ENCODE peak calls at places on chromosomes 3 and 15, in four cellular contexts. One of them, this sample, is unnamed.

GRCh38 chr15:91302588-91303439 is 202.8 kb downstream of the SV2B start:
- DNase-seq in suprapubic skin: no peak
- DNase-seq in kidney: no peak
- DNase-seq in sigmoid colon: no peak
- DNase-seq in this sample: peak; percentile 24

GRCh38 chr3:143286392-143287010 is 166.9 kb downstream of the CHST2 start:
- DNase-seq in suprapubic skin: no peak
- DNase-seq in kidney: no peak
- DNase-seq in sigmoid colon: no peak
- DNase-seq in this sample: no peak

GRCh38 chr3:73031573-73032103 is 29.8 kb upstream of the EBLN2 start:
- DNase-seq in suprapubic skin: no peak
- DNase-seq in kidney: no peak
- DNase-seq in sigmoid colon: no peak
- DNase-seq in this sample: no peak

GRCh38 chr3:79515072-79515471 is 252.7 kb downstream of the ROBO1 start:
- DNase-seq in suprapubic skin: no peak
- DNase-seq in kidney: no peak
- DNase-seq in sigmoid colon: no peak
- DNase-seq in this sample: no peak

GRCh38 chr3:151009981-151010380 is 37.5 kb upstream of the CLRN1 start:
- DNase-seq in suprapubic skin: no peak
- DNase-seq in kidney: no peak
- DNase-seq in sigmoid colon: no peak
- DNase-seq in this sample: no peak

GRCh38 chr15:80582816-80583423 is 112.2 kb upstream of the ABHD17C start:
- DNase-seq in suprapubic skin: peak; percentile 65
- DNase-seq in kidney: peak; percentile 32
- DNase-seq in sigmoid colon: peak; percentile 56
- DNase-seq in this sample: no peak

GRCh38 chr15:85499498-85499897 is 119.1 kb downstream of the AKAP13 start:
- DNase-seq in suprapubic skin: no peak
- DNase-seq in kidney: no peak
- DNase-seq in sigmoid colon: no peak
- DNase-seq in this sample: no peak

GRCh38 chr15:31108836-31109235 is 7.3 kb upstream of the TRPM1 start:
- DNase-seq in suprapubic skin: no peak
- DNase-seq in kidney: no peak
- DNase-seq in sigmoid colon: no peak
- DNase-seq in this sample: no peak

GRCh38 chr3:182027366-182027765 is 315.6 kb downstream of the SOX2 start:
- DNase-seq in suprapubic skin: no peak
- DNase-seq in kidney: no peak
- DNase-seq in sigmoid colon: no peak
- DNase-seq in this sample: no peak

GRCh38 chr15:90212221-90213079 is 11.3 kb downstream of the SEMA4B start:
- DNase-seq in suprapubic skin: no peak
- DNase-seq in kidney: peak; percentile 82
- DNase-seq in sigmoid colon: no peak
- DNase-seq in this sample: no peak

GRCh38 chr3:30471076-30471475 is 135.3 kb upstream of the TGFBR2 start:
- DNase-seq in suprapubic skin: no peak
- DNase-seq in kidney: no peak
- DNase-seq in sigmoid colon: no peak
- DNase-seq in this sample: no peak

GRCh38 chr3:59436164-59436958 is 386.5 kb upstream of the CFAP20DC start:
- DNase-seq in suprapubic skin: no peak
- DNase-seq in kidney: no peak
- DNase-seq in sigmoid colon: no peak
- DNase-seq in this sample: no peak

GRCh38 chr3:146262711-146263110 is 11.8 kb upstream of the PLSCR4 start:
- DNase-seq in suprapubic skin: no peak
- DNase-seq in kidney: no peak
- DNase-seq in sigmoid colon: no peak
- DNase-seq in this sample: no peak

GRCh38 chr3:107927361-107928083 is 163.3 kb downstream of the CD47 start:
- DNase-seq in suprapubic skin: peak; percentile 83
- DNase-seq in kidney: peak; percentile 87
- DNase-seq in sigmoid colon: peak; percentile 75
- DNase-seq in this sample: peak; percentile 43

GRCh38 chr3:32502089-32502943 is at the start of gene CMTM6:
- DNase-seq in suprapubic skin: peak; percentile 87
- DNase-seq in kidney: peak; percentile 94
- DNase-seq in sigmoid colon: peak; percentile 91
- DNase-seq in this sample: peak; percentile 15

GRCh38 chr15:72890043-72890442 is 106.5 kb upstream of the ADPGK start:
- DNase-seq in suprapubic skin: no peak
- DNase-seq in kidney: no peak
- DNase-seq in sigmoid colon: no peak
- DNase-seq in this sample: no peak

GRCh38 chr3:168467085-168467714 is 371.5 kb upstream of the GOLIM4 start:
- DNase-seq in suprapubic skin: no peak
- DNase-seq in kidney: no peak
- DNase-seq in sigmoid colon: no peak
- DNase-seq in this sample: peak; percentile 2

GRCh38 chr3:158802399-158803023 is 657 bp downstream of the MFSD1 start:
- DNase-seq in suprapubic skin: no peak
- DNase-seq in kidney: no peak
- DNase-seq in sigmoid colon: no peak
- DNase-seq in this sample: no peak

GRCh38 chr3:124142389-124142970 is 150.6 kb upstream of the ROPN1 start:
- DNase-seq in suprapubic skin: no peak
- DNase-seq in kidney: no peak
- DNase-seq in sigmoid colon: no peak
- DNase-seq in this sample: no peak

GRCh38 chr15:68817304-68818087 is 3.2 kb downstream of the ANP32A start:
- DNase-seq in suprapubic skin: no peak
- DNase-seq in kidney: peak; percentile 89
- DNase-seq in sigmoid colon: peak; percentile 84
- DNase-seq in this sample: no peak

GRCh38 chr3:31077021-31077601 is 182.7 kb upstream of the GADL1 start:
- DNase-seq in suprapubic skin: no peak
- DNase-seq in kidney: no peak
- DNase-seq in sigmoid colon: no peak
- DNase-seq in this sample: peak; percentile 86

GRCh38 chr3:125140011-125140813 is 72.3 kb downstream of the SLC12A8 start:
- DNase-seq in suprapubic skin: no peak
- DNase-seq in kidney: no peak
- DNase-seq in sigmoid colon: no peak
- DNase-seq in this sample: no peak

GRCh38 chr15:63504247-63504978 is at the start of gene USP3:
- DNase-seq in suprapubic skin: peak; percentile 96
- DNase-seq in kidney: peak; percentile 98
- DNase-seq in sigmoid colon: peak; percentile 98
- DNase-seq in this sample: peak; percentile 81
- TF ChIP-seq CTCF in suprapubic skin: no peak
- TF ChIP-seq CTCF in kidney: peak; percentile 25
- TF ChIP-seq CTCF in sigmoid colon: no peak
- TF ChIP-seq CTCF in this sample: no peak

DNA sequence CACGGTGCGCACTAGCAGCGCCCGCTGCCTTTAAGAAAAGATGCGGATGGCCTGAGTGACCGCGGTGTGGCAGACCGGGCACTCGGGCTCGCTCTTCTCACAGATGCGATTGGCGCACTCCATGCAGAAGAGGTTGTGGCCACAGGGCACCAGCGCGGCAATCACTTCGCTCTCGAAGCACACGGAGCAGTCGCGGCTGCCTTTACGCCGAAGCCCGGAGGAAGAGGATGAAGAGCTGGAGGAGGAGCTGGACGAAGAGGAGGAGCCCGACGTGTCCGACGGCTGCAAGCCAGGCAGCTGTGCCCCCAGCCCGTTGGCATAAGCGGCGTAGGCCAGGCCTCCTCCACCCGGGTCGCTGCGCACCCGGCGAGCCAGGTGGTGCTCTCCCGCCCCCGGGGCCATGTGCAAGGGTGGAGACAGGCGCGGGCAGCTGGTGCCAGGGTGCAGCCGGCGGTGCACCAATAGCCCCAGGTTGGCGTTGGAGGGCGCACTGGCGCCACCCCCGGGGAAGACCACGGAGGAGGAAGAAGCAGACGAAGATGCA is 2.6 kb downstream of the MEX3B start:
- DNase-seq in suprapubic skin: no peak
- DNase-seq in kidney: peak; percentile 72
- DNase-seq in sigmoid colon: peak; percentile 66
- DNase-seq in this sample: no peak
- H3K4me3 ChIP-seq in suprapubic skin: peak overlapping the region; percentile 83
- H3K4me3 ChIP-seq in kidney: no peak overlapping the region
- H3K4me3 ChIP-seq in sigmoid colon: peak overlapping the region; percentile 73
- H3K4me3 ChIP-seq in this sample: peak overlapping the region; percentile 82

GRCh38 chr3:76651784-76652183 is 388.1 kb upstream of the ROBO2 start:
- DNase-seq in suprapubic skin: no peak
- DNase-seq in kidney: no peak
- DNase-seq in sigmoid colon: no peak
- DNase-seq in this sample: no peak
- TF ChIP-seq CTCF in suprapubic skin: no peak
- TF ChIP-seq CTCF in kidney: no peak
- TF ChIP-seq CTCF in sigmoid colon: no peak
- TF ChIP-seq CTCF in this sample: no peak

GRCh38 chr15:82648257-82649103 is 1.3 kb upstream of the CPEB1 start:
- DNase-seq in suprapubic skin: no peak
- DNase-seq in kidney: no peak
- DNase-seq in sigmoid colon: no peak
- DNase-seq in this sample: no peak
- H3K4me3 ChIP-seq in suprapubic skin: peak overlapping the region; percentile 61
- H3K4me3 ChIP-seq in kidney: peak overlapping the region; percentile 32
- H3K4me3 ChIP-seq in sigmoid colon: peak overlapping the region; percentile 30
- H3K4me3 ChIP-seq in this sample: peak overlapping the region; percentile 23

DNA sequence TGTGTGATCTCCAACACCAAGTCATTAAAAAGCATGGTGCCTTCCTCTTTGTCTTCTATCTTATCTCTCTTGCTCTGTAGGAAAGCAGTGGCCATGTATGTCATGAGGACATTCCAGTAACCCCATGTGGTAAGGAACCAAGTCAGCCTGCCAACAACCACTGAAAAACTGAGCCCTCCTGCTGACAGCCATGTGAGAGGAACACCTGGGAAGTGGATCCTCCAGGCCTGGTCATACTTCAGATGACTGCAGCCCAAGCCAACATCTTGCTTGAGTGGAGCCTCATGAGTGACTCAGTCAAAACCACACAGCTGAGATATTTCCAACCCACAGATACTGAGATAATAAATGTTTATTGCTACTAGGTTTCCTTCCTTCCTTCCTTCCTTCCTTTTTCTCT is 597.3 kb downstream of the ZIC1 start:
- DNase-seq in suprapubic skin: no peak
- DNase-seq in kidney: no peak
- DNase-seq in sigmoid colon: no peak
- DNase-seq in this sample: peak; percentile 19
- TF ChIP-seq CTCF in suprapubic skin: no peak
- TF ChIP-seq CTCF in kidney: no peak
- TF ChIP-seq CTCF in sigmoid colon: no peak
- TF ChIP-seq CTCF in this sample: no peak

DNA sequence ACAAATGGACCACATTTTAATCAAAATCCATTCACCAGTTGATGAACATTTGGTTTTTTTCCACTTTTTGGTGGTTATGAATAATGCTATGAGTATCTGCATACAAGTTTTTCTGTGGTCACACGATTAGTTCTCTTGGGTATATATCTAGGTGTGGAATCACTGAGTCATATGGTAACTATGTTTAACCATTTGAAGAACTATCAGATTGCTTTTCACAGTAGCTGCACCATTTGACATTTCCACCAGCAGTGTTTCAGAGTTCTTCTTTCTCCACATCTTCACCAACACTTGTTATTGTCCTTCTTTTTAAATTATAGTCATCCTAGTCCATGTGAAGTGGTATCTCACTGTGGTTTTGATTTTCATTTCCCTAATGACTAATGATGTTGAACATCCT is 33.3 kb upstream of the ATG7 start:
- DNase-seq in suprapubic skin: no peak
- DNase-seq in kidney: no peak
- DNase-seq in sigmoid colon: no peak
- DNase-seq in this sample: peak; percentile 77
- H3K4me3 ChIP-seq in suprapubic skin: no peak overlapping the region
- H3K4me3 ChIP-seq in kidney: no peak overlapping the region
- H3K4me3 ChIP-seq in sigmoid colon: no peak overlapping the region
- H3K4me3 ChIP-seq in this sample: no peak overlapping the region

DNA sequence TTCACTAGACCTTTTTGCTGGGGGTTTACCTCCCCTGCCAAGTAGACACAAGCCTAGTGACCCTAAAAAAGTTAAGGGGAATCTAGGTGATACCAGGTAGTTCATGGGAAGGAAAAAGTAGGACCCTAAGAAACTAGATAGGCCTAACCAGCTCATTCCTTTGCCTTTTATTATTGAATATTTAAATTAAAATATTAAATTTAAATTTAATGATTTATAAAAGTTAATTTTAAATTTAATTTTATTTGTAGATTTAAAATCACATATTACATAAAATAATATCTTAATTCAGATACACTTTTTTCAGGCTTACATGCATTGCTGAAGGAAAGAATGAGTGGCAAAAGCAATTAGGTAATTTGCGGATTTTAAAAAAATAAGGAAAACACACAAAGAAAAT is 584.9 kb downstream of the AGBL1 start:
- DNase-seq in suprapubic skin: no peak
- DNase-seq in kidney: no peak
- DNase-seq in sigmoid colon: no peak
- DNase-seq in this sample: no peak
- TF ChIP-seq CTCF in suprapubic skin: no peak
- TF ChIP-seq CTCF in kidney: no peak
- TF ChIP-seq CTCF in sigmoid colon: no peak
- TF ChIP-seq CTCF in this sample: no peak

DNA sequence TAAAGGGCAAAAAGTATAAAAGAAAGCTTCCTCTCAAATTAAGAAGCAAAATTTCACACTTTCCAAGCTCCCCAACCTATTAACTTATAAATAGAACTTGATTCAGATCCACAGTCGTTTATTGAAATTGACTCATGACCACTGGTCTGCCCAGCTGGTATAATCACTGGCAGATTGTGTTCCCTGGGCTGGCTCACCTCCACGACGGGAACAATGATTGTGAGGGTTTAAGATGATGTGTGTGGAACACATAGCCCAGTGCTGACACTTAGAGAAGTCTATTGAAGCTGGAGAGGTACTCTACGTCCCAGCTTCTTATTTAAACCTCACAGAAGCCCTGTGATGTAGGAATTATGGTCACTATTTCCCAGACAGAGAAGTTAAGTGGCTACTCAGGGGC is 90.4 kb downstream of the MB21D2 start:
- DNase-seq in suprapubic skin: no peak
- DNase-seq in kidney: no peak
- DNase-seq in sigmoid colon: no peak
- DNase-seq in this sample: no peak
- H3K4me3 ChIP-seq in suprapubic skin: no peak overlapping the region
- H3K4me3 ChIP-seq in kidney: no peak overlapping the region
- H3K4me3 ChIP-seq in sigmoid colon: no peak overlapping the region
- H3K4me3 ChIP-seq in this sample: no peak overlapping the region

GRCh38 chr15:57017024-57017423 is 98.6 kb downstream of the TCF12 start:
- DNase-seq in suprapubic skin: no peak
- DNase-seq in kidney: no peak
- DNase-seq in sigmoid colon: no peak
- DNase-seq in this sample: no peak
- TF ChIP-seq CTCF in suprapubic skin: no peak
- TF ChIP-seq CTCF in kidney: no peak
- TF ChIP-seq CTCF in sigmoid colon: no peak
- TF ChIP-seq CTCF in this sample: peak; percentile 25